ENCODE peak calls at places on chromosomes 11 and 22, in six cellular contexts. V, T, C, X, H and R are unnamed samples.

GRCh38 chr11:10935015-10935564 is 77.2 kb upstream of the ZBED5 start:
- DNase-seq in X (no peak), T (no peak), V (no peak), H (no peak), C (no peak), R (no peak)

GRCh38 chr11:69664103-69664775 is 10.9 kb downstream of the LTO1 start:
- DNase-seq in T (no peak), X (no peak), V (no peak), H (no peak), C (peak), R (no peak)

GRCh38 chr11:60528934-60529333 is 13.7 kb downstream of the MS4A13 start:
- DNase-seq in C (no peak), T (no peak), X (no peak), V (no peak), H (no peak), R (no peak)

GRCh38 chr11:100624346-100624745 is 62.7 kb upstream of the ARHGAP42 start:
- DNase-seq in X (no peak), C (no peak), V (no peak), T (no peak), H (no peak), R (no peak)

GRCh38 chr11:16178273-16178672 is 178.1 kb downstream of the SOX6 start:
- DNase-seq in C (no peak), X (no peak), H (no peak), V (no peak), T (no peak), R (no peak)

GRCh38 chr22:21047730-21048129 is 2.0 kb downstream of the LRRC74B start:
- DNase-seq in T (no peak), V (no peak), H (no peak), X (no peak), C (no peak), R (no peak)

GRCh38 chr22:42922374-42923177 is 65.5 kb upstream of the ARFGAP3 start:
- DNase-seq in X (no peak), H (no peak), C (no peak), V (no peak), T (no peak), R (no peak)

GRCh38 chr11:73001615-73002014 is 140.5 kb downstream of the FCHSD2 start:
- DNase-seq in H (peak), T (peak), V (peak), X (no peak), C (no peak), R (no peak)

GRCh38 chr22:32836286-32836859 is 34.9 kb downstream of the TIMP3 start:
- DNase-seq in V (no peak), C (no peak), H (peak), X (no peak), T (no peak), R (peak)

GRCh38 chr11:126303623-126304456 is at the start of gene DCPS:
- DNase-seq in X (peak), H (peak), T (peak), V (peak), C (peak), R (peak)

GRCh38 chr11:133988686-133989410 is 32.1 kb upstream of the IGSF9B start:
- DNase-seq in H (no peak), C (no peak), V (no peak), T (no peak), X (peak), R (no peak)

GRCh38 chr11:57203882-57204281 is 22.1 kb downstream of the LRRC55 start:
- DNase-seq in T (no peak), H (no peak), V (no peak), X (no peak), C (no peak), R (no peak)

GRCh38 chr11:20022363-20023081 is 137.8 kb downstream of the DBX1 start:
- DNase-seq in C (no peak), H (peak), V (no peak), X (no peak), T (no peak), R (no peak)

GRCh38 chr11:101336858-101337257 is 207.2 kb upstream of the PGR start:
- DNase-seq in X (no peak), H (no peak), C (no peak), V (no peak), T (peak), R (no peak)

GRCh38 chr22:31612891-31613285 is 49.1 kb downstream of the PISD start:
- DNase-seq in V (no peak), H (no peak), T (no peak), X (no peak), C (no peak), R (no peak)

GRCh38 chr11:122440783-122441701 is 214.5 kb upstream of the UBASH3B start:
- DNase-seq in X (peak), H (peak), C (peak), T (peak), V (peak), R (no peak)

GRCh38 chr11:117189941-117190544 is 9.1 kb upstream of the TAGLN start:
- DNase-seq in H (no peak), C (peak), V (no peak), T (no peak), X (no peak), R (no peak)

GRCh38 chr11:487571-488021 is 19.4 kb downstream of the RNH1 start:
- DNase-seq in C (no peak), H (no peak), T (no peak), X (no peak), V (no peak), R (no peak)

GRCh38 chr11:47607380-47607779 is 13.2 kb upstream of the C1QTNF4 start:
- DNase-seq in H (peak), V (peak), C (peak), X (peak), T (no peak), R (no peak)

GRCh38 chr11:134994431-134994830 is 582.4 kb upstream of the B3GAT1 start:
- DNase-seq in C (no peak), T (no peak), H (no peak), V (no peak), X (no peak), R (no peak)

GRCh38 chr22:34427436-34427835 is 507.2 kb upstream of the LARGE1 start:
- DNase-seq in C (no peak), H (no peak), V (no peak), X (no peak), T (no peak), R (no peak)

GRCh38 chr11:69101100-69101791 is 52.5 kb downstream of the TPCN2 start:
- DNase-seq in H (peak), C (peak), T (peak), X (peak), V (peak), R (peak)

GRCh38 chr11:14549891-14550290 is 29.7 kb upstream of the PSMA1 start:
- DNase-seq in H (no peak), C (no peak), V (no peak), T (no peak), X (no peak), R (no peak)

GRCh38 chr11:28836285-28837081 is 728.3 kb downstream of the METTL15 start:
- DNase-seq in X (no peak), T (no peak), V (peak), H (peak), C (no peak), R (no peak)

GRCh38 chr11:68113986-68114385 is 7.2 kb downstream of the CHKA start:
- DNase-seq in T (no peak), X (no peak), H (peak), C (no peak), V (no peak), R (no peak)

GRCh38 chr11:118572075-118572913 is at the start of gene ARCN1:
- DNase-seq in X (peak), T (peak), C (peak), V (peak), H (peak), R (peak)

GRCh38 chr22:20948989-20949388 is 18.1 kb upstream of the AIFM3 start:
- DNase-seq in V (no peak), C (no peak), X (no peak), H (no peak), T (no peak), R (no peak)

GRCh38 chr11:1437500-1437899 is 47.8 kb downstream of the BRSK2 start:
- DNase-seq in C (no peak), V (no peak), H (peak), T (no peak), X (peak), R (peak)

GRCh38 chr11:17407575-17407974 is 19.1 kb upstream of the KCNJ11 start:
- DNase-seq in C (no peak), X (no peak), T (no peak), H (no peak), V (no peak), R (no peak)

GRCh38 chr22:20324139-20324516 is 4.3 kb upstream of the DGCR6L start:
- DNase-seq in V (no peak), T (no peak), X (no peak), H (no peak), C (no peak), R (no peak)

GRCh38 chr11:31806186-31806943 is 4.8 kb downstream of the PAX6 start:
- DNase-seq in V (no peak), T (no peak), X (no peak), C (no peak), H (no peak), R (no peak)

GRCh38 chr11:66020618-66021357 is 5.5 kb downstream of the CATSPER1 start:
- DNase-seq in X (no peak), T (no peak), C (peak), H (peak), V (peak), R (peak)

GRCh38 chr22:19405652-19406051 is 25.9 kb downstream of the HIRA start:
- DNase-seq in C (no peak), H (no peak), V (no peak), T (no peak), X (no peak), R (no peak)

GRCh38 chr11:77658213-77659013 is 20.8 kb upstream of the CLNS1A start:
- DNase-seq in H (peak), C (no peak), X (no peak), T (no peak), V (peak), R (peak)

GRCh38 chr22:37016134-37016910 is 2.9 kb downstream of the TST start:
- DNase-seq in T (no peak), H (no peak), V (no peak), C (no peak), X (no peak), R (peak)